ENCODE peak calls at places on chromosomes 12 and 14, in four cellular contexts. K is GM12892, Y is small intestine, E is WTC11. C is an unnamed sample.

GRCh38 chr12:51913071-51914033 is 6.0 kb downstream of the ACVRL1 start:
- DNase-seq in K (no peak), E (peak), Y (no peak), C (no peak)

GRCh38 chr12:94172973-94173372 is 24.6 kb downstream of the PLXNC1 start:
- DNase-seq in Y (no peak), E (no peak), K (no peak), C (no peak)

GRCh38 chr12:109500406-109501185 is 23.2 kb downstream of the UBE3B start:
- DNase-seq in E (no peak), Y (no peak), K (no peak), C (no peak)

GRCh38 chr12:114952573-114953196 is 268.7 kb upstream of the TBX3 start:
- DNase-seq in E (no peak), Y (no peak), K (no peak), C (no peak)

GRCh38 chr14:87231336-87232026 is 761.5 kb downstream of the GALC start:
- DNase-seq in K (no peak), Y (no peak), E (no peak), C (no peak)

GRCh38 chr12:48106574-48107251 is 834 bp upstream of the SENP1 start:
- DNase-seq in E (no peak), K (no peak), Y (no peak), C (no peak)

GRCh38 chr12:116524964-116525379 is 34.2 kb upstream of the MAP1LC3B2 start:
- DNase-seq in Y (no peak), E (peak), K (no peak), C (no peak)

GRCh38 chr14:90858511-90858910 is 42.3 kb upstream of the TTC7B start:
- DNase-seq in K (no peak), E (no peak), Y (no peak), C (no peak)

GRCh38 chr12:24546661-24547060 is 402.2 kb downstream of the BCAT1 start:
- DNase-seq in Y (no peak), E (no peak), K (no peak), C (no peak)